ENCODE peak calls at places on chromosomes 6 and 20, in six cellular contexts. U is heart left ventricle, R is esophagus squamous epithelium, A is brain microvascular endothelial cell, N is fibroblast of lung, Y is upper lobe of left lung. H is an unnamed sample. For H3K27me3, the result is how much of the 10 kb centered on the place peaks cover.

GRCh38 chr6:147194652-147195403 is 9.4 kb upstream of the STXBP5 start:
- DNase-seq in A (no peak), R (no peak), Y (no peak), U (no peak), N (peak), H (no peak)

GRCh38 chr20:17873410-17874270 is 95.0 kb downstream of the SNX5 start:
- DNase-seq in U (peak), N (peak), Y (peak), A (peak), R (no peak), H (no peak)

GRCh38 chr6:78942451-78942850 is 75.1 kb downstream of the IRAK1BP1 start:
- DNase-seq in U (no peak), N (peak), A (no peak), R (no peak), Y (no peak), H (no peak)

GRCh38 chr6:135147637-135148592 is 33.2 kb upstream of the MYB start:
- DNase-seq in R (no peak), Y (no peak), U (no peak), A (peak), N (no peak), H (no peak)

GRCh38 chr6:154440422-154441043 is 70.0 kb downstream of the CNKSR3 start:
- DNase-seq in Y (no peak), R (no peak), A (no peak), N (no peak), U (no peak), H (no peak)

GRCh38 chr6:133917781-133918180 is 28.9 kb downstream of the TCF21 start:
- DNase-seq in R (no peak), U (no peak), Y (no peak), N (no peak), A (no peak), H (no peak)

GRCh38 chr6:47478233-47479155 is 905 bp downstream of the CD2AP start:
- DNase-seq in N (peak), Y (peak), A (no peak), U (no peak), R (no peak), H (no peak)

GRCh38 chr20:24491043-24491756 is 21.8 kb downstream of the SYNDIG1 start:
- DNase-seq in A (no peak), Y (no peak), N (peak), U (no peak), R (no peak), H (no peak)

GRCh38 chr6:45533394-45533793 is 155.7 kb upstream of the SUPT3H start:
- DNase-seq in N (no peak), A (no peak), Y (no peak), U (no peak), R (no peak), H (no peak)

GRCh38 chr6:56749632-56750151 is 107.0 kb upstream of the DST start:
- DNase-seq in R (no peak), Y (no peak), U (no peak), N (peak), A (peak), H (no peak)

DNA sequence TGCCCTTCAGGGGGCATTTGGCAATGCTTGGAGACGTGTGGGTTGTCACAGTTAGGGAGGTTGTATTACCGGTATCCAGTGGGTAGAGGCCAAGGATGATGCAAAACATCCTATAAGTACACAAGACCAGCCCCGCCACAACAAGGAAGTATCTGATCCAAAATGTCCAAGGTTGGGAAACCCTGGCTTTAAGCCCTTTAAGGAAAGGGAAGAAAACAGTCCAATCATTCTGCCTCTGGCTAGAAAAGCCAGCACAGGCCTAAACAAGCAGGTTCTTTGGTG is 3.6 kb upstream of the ZMYND8 start:
- DNase-seq in N (peak), Y (peak), R (no peak), U (no peak), A (no peak), H (no peak)
- H3K4me3 ChIP-seq in N (no peak), Y (no peak), R (peak), U (no peak), A (no peak), H (no peak)

GRCh38 chr6:52063584-52064400 is 23.6 kb downstream of the PKHD1 start:
- DNase-seq in A (peak), Y (peak), R (no peak), U (no peak), N (peak), H (peak)
- TF ChIP-seq CTCF in A (peak), Y (peak), R (no peak), U (peak), N (peak), H (peak)

GRCh38 chr20:21104466-21104761 is 1.7 kb downstream of the LINC00237 start:
- DNase-seq in N (no peak), A (no peak), R (no peak), U (no peak), Y (no peak), H (no peak)
- H3K27me3 ChIP-seq in N (half or more), A (half or more), R (half or more), U (half or more), Y (half or more), H (under half)

DNA sequence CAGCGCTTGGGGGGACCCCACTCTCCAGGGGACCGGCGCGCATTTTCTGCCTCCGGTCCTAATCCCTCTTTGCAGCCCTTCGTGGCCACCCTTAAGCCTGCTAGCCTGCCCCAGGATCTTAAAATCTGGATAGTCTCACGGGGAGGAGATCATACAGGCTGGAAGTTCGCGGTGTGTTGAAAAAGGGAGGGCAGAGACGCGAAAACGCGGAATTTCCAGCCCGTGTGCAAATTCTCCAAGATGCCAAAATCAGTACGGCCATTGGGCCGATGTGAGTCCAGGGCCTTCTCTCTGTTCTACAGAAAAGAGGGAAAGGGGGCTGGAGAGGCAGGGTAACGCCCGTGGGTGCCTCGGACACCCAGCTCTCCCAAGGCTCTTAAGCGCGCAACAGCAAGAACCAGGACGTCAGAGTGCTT is 9.4 kb downstream of the NR2E1 start:
- DNase-seq in N (no peak), A (no peak), R (no peak), U (no peak), Y (no peak), H (no peak)
- H3K4me3 ChIP-seq in N (no peak), A (no peak), R (peak), U (no peak), Y (peak), H (no peak)

H was measured in GM06990.